ENCODE peak calls at places on chromosomes 13 and 19, in four cellular contexts. One of them, this sample, is unnamed.

GRCh38 chr13:50599927-50600326 is 243.6 kb downstream of the DLEU7 start:
- DNase-seq in IMR-90: no peak
- DNase-seq in H9: no peak
- DNase-seq in H1: no peak
- DNase-seq in this sample: peak; percentile 11

GRCh38 chr19:3780786-3781304 is 5.3 kb downstream of the MATK start:
- DNase-seq in IMR-90: no peak
- DNase-seq in H9: no peak
- DNase-seq in H1: no peak
- DNase-seq in this sample: no peak

GRCh38 chr19:4391701-4392543 is 8.4 kb downstream of the SH3GL1 start:
- DNase-seq in IMR-90: peak; percentile 91
- DNase-seq in H9: no peak
- DNase-seq in H1: no peak
- DNase-seq in this sample: no peak

GRCh38 chr19:36128392-36128736 is 11.5 kb upstream of the CAPNS1 start:
- DNase-seq in IMR-90: no peak
- DNase-seq in H9: peak; percentile 57
- DNase-seq in H1: no peak
- DNase-seq in this sample: no peak

GRCh38 chr13:113742000-113742441 is 17.0 kb upstream of the TMEM255B start:
- DNase-seq in IMR-90: peak; percentile 50
- DNase-seq in H9: peak; percentile 63
- DNase-seq in H1: no peak
- DNase-seq in this sample: peak; percentile 50

GRCh38 chr13:51676739-51677138 is 92.5 kb downstream of the WDFY2 start:
- DNase-seq in IMR-90: no peak
- DNase-seq in H9: no peak
- DNase-seq in H1: no peak
- DNase-seq in this sample: no peak

GRCh38 chr13:110629735-110630134 is 14.4 kb downstream of the NAXD start:
- DNase-seq in IMR-90: no peak
- DNase-seq in H9: no peak
- DNase-seq in H1: no peak
- DNase-seq in this sample: no peak

GRCh38 chr13:51804295-51805172 is 571 bp upstream of the DHRS12 start:
- DNase-seq in IMR-90: no peak
- DNase-seq in H9: no peak
- DNase-seq in H1: no peak
- DNase-seq in this sample: no peak

GRCh38 chr19:29267701-29268100 is 54.8 kb upstream of the UQCRFS1 start:
- DNase-seq in IMR-90: no peak
- DNase-seq in H9: no peak
- DNase-seq in H1: no peak
- DNase-seq in this sample: no peak

GRCh38 chr19:3075605-3076431 is 13.5 kb upstream of the TLE5 start:
- DNase-seq in IMR-90: no peak
- DNase-seq in H9: peak; percentile 67
- DNase-seq in H1: no peak
- DNase-seq in this sample: no peak

GRCh38 chr19:48010932-48011758 is 16.7 kb downstream of the ELSPBP1 start:
- DNase-seq in IMR-90: no peak
- DNase-seq in H9: no peak
- DNase-seq in H1: no peak
- DNase-seq in this sample: no peak

GRCh38 chr19:51082641-51083040 is at the start of gene KLK14:
- DNase-seq in IMR-90: no peak
- DNase-seq in H9: no peak
- DNase-seq in H1: no peak
- DNase-seq in this sample: no peak

GRCh38 chr19:40803857-40804782 is 5.1 kb downstream of the EGLN2 start:
- DNase-seq in IMR-90: no peak
- DNase-seq in H9: peak; percentile 71
- DNase-seq in H1: no peak
- DNase-seq in this sample: peak; percentile 64

GRCh38 chr19:1502433-1503088 is 10.3 kb downstream of the ADAMTSL5 start:
- DNase-seq in IMR-90: no peak
- DNase-seq in H9: no peak
- DNase-seq in H1: no peak
- DNase-seq in this sample: no peak

GRCh38 chr19:35090160-35090794 is 25.3 kb upstream of the FXYD3 start:
- DNase-seq in IMR-90: peak; percentile 53
- DNase-seq in H9: peak; percentile 68
- DNase-seq in H1: no peak
- DNase-seq in this sample: peak; percentile 84

GRCh38 chr13:29760561-29760960 is 89.9 kb downstream of the UBL3 start:
- DNase-seq in IMR-90: no peak
- DNase-seq in H9: no peak
- DNase-seq in H1: no peak
- DNase-seq in this sample: no peak

GRCh38 chr13:111020021-111020420 is 95.1 kb upstream of the ARHGEF7 start:
- DNase-seq in IMR-90: no peak
- DNase-seq in H9: no peak
- DNase-seq in H1: no peak
- DNase-seq in this sample: no peak

GRCh38 chr13:70203661-70204229 is 95.5 kb upstream of the KLHL1 start:
- DNase-seq in IMR-90: no peak
- DNase-seq in H9: no peak
- DNase-seq in H1: no peak
- DNase-seq in this sample: peak; percentile 67

GRCh38 chr13:52053460-52053859 is 29.0 kb downstream of the UTP14C start:
- DNase-seq in IMR-90: no peak
- DNase-seq in H9: no peak
- DNase-seq in H1: no peak
- DNase-seq in this sample: peak; percentile 47

GRCh38 chr19:35986664-35987570 is 8.1 kb upstream of the SDHAF1 start:
- DNase-seq in IMR-90: no peak
- DNase-seq in H9: peak; percentile 76
- DNase-seq in H1: no peak
- DNase-seq in this sample: peak; percentile 59

GRCh38 chr13:49351871-49352270 is 92.0 kb downstream of the CAB39L start:
- DNase-seq in IMR-90: peak; percentile 94
- DNase-seq in H9: no peak
- DNase-seq in H1: no peak
- DNase-seq in this sample: no peak

GRCh38 chr13:50700664-50701266 is 142.7 kb downstream of the DLEU7 start:
- DNase-seq in IMR-90: no peak
- DNase-seq in H9: no peak
- DNase-seq in H1: no peak
- DNase-seq in this sample: no peak

GRCh38 chr13:99617474-99618255 is 116.4 kb downstream of the TM9SF2 start:
- DNase-seq in IMR-90: peak; percentile 38
- DNase-seq in H9: peak; percentile 66
- DNase-seq in H1: no peak
- DNase-seq in this sample: peak; percentile 68

GRCh38 chr13:47816835-47817234 is 184.2 kb downstream of the SUCLA2 start:
- DNase-seq in IMR-90: no peak
- DNase-seq in H9: no peak
- DNase-seq in H1: no peak
- DNase-seq in this sample: peak; percentile 67

GRCh38 chr13:49214917-49215376 is 5.2 kb upstream of the MLNR start:
- DNase-seq in IMR-90: peak; percentile 6
- DNase-seq in H9: peak; percentile 76
- DNase-seq in H1: no peak
- DNase-seq in this sample: peak; percentile 60

GRCh38 chr13:48892311-48892710 is 83.4 kb upstream of the FNDC3A start:
- DNase-seq in IMR-90: peak; percentile 92
- DNase-seq in H9: no peak
- DNase-seq in H1: no peak
- DNase-seq in this sample: no peak

GRCh38 chr13:75299913-75300862 is 181.8 kb downstream of the TBC1D4 start:
- DNase-seq in IMR-90: peak; percentile 46
- DNase-seq in H9: no peak
- DNase-seq in H1: no peak
- DNase-seq in this sample: no peak

GRCh38 chr19:402786-403185 is 6.2 kb downstream of the C2CD4C start:
- DNase-seq in IMR-90: no peak
- DNase-seq in H9: peak; percentile 15
- DNase-seq in H1: no peak
- DNase-seq in this sample: no peak

GRCh38 chr19:53703361-53703760 is 71.6 kb downstream of the DPRX start:
- DNase-seq in IMR-90: no peak
- DNase-seq in H9: no peak
- DNase-seq in H1: no peak
- DNase-seq in this sample: no peak

GRCh38 chr13:67619346-67619745 is 389.2 kb upstream of the PCDH9 start:
- DNase-seq in IMR-90: peak; percentile 59
- DNase-seq in H9: no peak
- DNase-seq in H1: no peak
- DNase-seq in this sample: no peak

GRCh38 chr19:23002690-23003422 is at the start of gene ZNF728:
- DNase-seq in IMR-90: no peak
- DNase-seq in H9: no peak
- DNase-seq in H1: no peak
- DNase-seq in this sample: no peak

GRCh38 chr13:100130092-100130491 is 41.2 kb downstream of the PCCA start:
- DNase-seq in IMR-90: no peak
- DNase-seq in H9: no peak
- DNase-seq in H1: no peak
- DNase-seq in this sample: peak; percentile 25

GRCh38 chr19:34282611-34283519 is 28.5 kb downstream of the GARRE1 start:
- DNase-seq in IMR-90: no peak
- DNase-seq in H9: no peak
- DNase-seq in H1: no peak
- DNase-seq in this sample: no peak

GRCh38 chr19:2602391-2603181 is 99.9 kb downstream of the GNG7 start:
- DNase-seq in IMR-90: peak; percentile 81
- DNase-seq in H9: peak; percentile 88
- DNase-seq in H1: no peak
- DNase-seq in this sample: peak; percentile 95

GRCh38 chr13:48126944-48127814 is 32.3 kb upstream of the MED4 start:
- DNase-seq in IMR-90: peak; percentile 60
- DNase-seq in H9: peak; percentile 51
- DNase-seq in H1: peak; percentile 34
- DNase-seq in this sample: peak; percentile 93

GRCh38 chr19:54470991-54471782 is 1.9 kb downstream of the CDC42EP5 start:
- DNase-seq in IMR-90: no peak
- DNase-seq in H9: peak; percentile 45
- DNase-seq in H1: no peak
- DNase-seq in this sample: no peak

GRCh38 chr19:41352609-41353465 is 885 bp downstream of the TGFB1 start:
- DNase-seq in IMR-90: peak; percentile 44
- DNase-seq in H9: peak; percentile 73
- DNase-seq in H1: no peak
- DNase-seq in this sample: peak; percentile 70

GRCh38 chr19:56377105-56377924 is 16.0 kb downstream of the ZNF582 start:
- DNase-seq in IMR-90: no peak
- DNase-seq in H9: no peak
- DNase-seq in H1: no peak
- DNase-seq in this sample: peak; percentile 64

GRCh38 chr19:32566246-32566830 is 14.7 kb upstream of the PDCD5 start:
- DNase-seq in IMR-90: peak; percentile 29
- DNase-seq in H9: no peak
- DNase-seq in H1: no peak
- DNase-seq in this sample: no peak

GRCh38 chr19:33303791-33304759 is 1.7 kb upstream of the CEBPA start:
- DNase-seq in IMR-90: no peak
- DNase-seq in H9: peak; percentile 15
- DNase-seq in H1: no peak
- DNase-seq in this sample: no peak

DNA sequence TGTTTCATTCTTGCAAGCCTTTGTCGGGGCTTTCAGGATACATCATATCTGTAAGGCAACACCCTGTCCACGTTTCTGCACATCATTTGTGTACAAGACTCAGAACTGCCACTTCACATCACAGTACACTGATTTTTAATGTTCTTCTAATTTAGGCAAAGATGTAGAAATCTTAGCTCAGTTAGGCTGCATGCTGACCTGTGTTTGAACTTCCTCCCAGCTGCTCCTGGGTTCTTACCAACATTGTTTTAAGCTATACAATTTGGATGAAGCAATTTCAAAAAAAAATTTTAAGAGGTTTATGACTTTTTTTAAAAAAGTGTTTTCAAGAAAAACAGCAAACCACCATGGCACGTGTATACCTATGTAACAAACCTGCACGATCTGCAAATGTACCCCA is 1047.9 kb upstream of the SLC10A2 start:
- DNase-seq in IMR-90: peak; percentile 13
- DNase-seq in H9: no peak
- DNase-seq in H1: no peak
- DNase-seq in this sample: no peak
- H3K9ac ChIP-seq in IMR-90: no peak overlapping the region
- H3K9ac ChIP-seq in H9: no peak overlapping the region
- H3K9ac ChIP-seq in H1: no peak overlapping the region
- H3K9ac ChIP-seq in this sample: no peak overlapping the region

GRCh38 chr19:38830039-38830733 is 1.4 kb downstream of the ECH1 start:
- DNase-seq in IMR-90: peak; percentile 65
- DNase-seq in H9: no peak
- DNase-seq in H1: no peak
- DNase-seq in this sample: no peak
- H4K5ac ChIP-seq in IMR-90: no peak overlapping the region
- H4K5ac ChIP-seq in H9: no peak overlapping the region
- H4K5ac ChIP-seq in H1: no peak overlapping the region
- H4K5ac ChIP-seq in this sample: no peak overlapping the region

DNA sequence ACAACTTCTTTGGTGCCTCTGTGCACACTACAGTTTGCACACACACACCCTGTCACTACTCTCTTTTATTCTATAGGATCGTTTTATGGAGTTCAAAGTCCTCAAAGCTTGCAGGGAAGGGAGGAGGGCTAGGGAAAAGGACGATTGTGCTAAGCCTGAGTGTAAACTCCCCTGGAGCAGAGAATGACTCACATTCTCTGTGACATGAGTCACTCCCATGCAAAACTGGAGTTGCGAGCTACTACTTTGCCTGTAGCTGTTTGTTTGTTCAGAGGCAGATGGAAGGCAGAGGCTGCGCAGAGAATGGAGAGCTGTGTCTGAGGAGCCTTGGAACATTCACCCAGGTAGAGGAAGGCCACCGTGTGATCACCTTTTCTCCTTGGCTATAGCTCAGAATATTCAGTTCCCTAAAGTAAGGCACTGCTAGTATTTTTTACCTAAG is 80.5 kb upstream of the MBNL2 start:
- DNase-seq in IMR-90: peak; percentile 94
- DNase-seq in H9: peak; percentile 72
- DNase-seq in H1: peak; percentile 29
- DNase-seq in this sample: peak; percentile 97
- H3K9ac ChIP-seq in IMR-90: no peak overlapping the region
- H3K9ac ChIP-seq in H9: no peak overlapping the region
- H3K9ac ChIP-seq in H1: no peak overlapping the region
- H3K9ac ChIP-seq in this sample: no peak overlapping the region

GRCh38 chr13:54312885-54313284 is 1284.3 kb downstream of the OLFM4 start:
- DNase-seq in IMR-90: no peak
- DNase-seq in H9: peak; percentile 38
- DNase-seq in H1: no peak
- DNase-seq in this sample: no peak
- H4K5ac ChIP-seq in IMR-90: no peak overlapping the region
- H4K5ac ChIP-seq in H9: no peak overlapping the region
- H4K5ac ChIP-seq in H1: no peak overlapping the region
- H4K5ac ChIP-seq in this sample: no peak overlapping the region

DNA sequence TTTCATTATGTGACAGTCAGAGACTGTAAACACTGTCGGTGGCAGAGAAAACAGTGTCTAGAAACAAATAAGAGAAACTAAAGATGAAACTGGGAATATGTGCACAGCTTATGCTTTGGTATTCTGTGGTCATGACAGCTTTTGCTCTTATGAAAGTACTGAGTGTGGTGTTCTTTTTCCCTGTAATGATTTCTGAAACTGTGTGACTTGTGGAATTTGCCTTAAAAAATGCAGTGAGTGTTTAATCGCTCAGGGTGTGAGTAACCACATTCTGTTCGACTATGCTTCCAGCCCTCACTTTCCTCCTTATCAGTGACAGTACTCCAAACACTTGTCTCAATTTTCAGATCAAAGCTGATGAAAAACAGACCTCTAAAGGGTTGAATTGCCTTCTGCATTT is 66.9 kb upstream of the DIAPH3 start:
- DNase-seq in IMR-90: peak; percentile 1
- DNase-seq in H9: no peak
- DNase-seq in H1: no peak
- DNase-seq in this sample: peak; percentile 53
- H3K9ac ChIP-seq in IMR-90: no peak overlapping the region
- H3K9ac ChIP-seq in H9: no peak overlapping the region
- H3K9ac ChIP-seq in H1: no peak overlapping the region
- H3K9ac ChIP-seq in this sample: no peak overlapping the region